ENCODE peak calls at places on chromosomes 5 and 9, in nine cellular contexts. V is stimulated activated CD4-positive, alpha-beta T cell treated with anti-CD3 and anti-CD28 coated beads, TNF-alpha, amount 100 ng/mL, for 1 hour; G is left ventricle myocardium inferior; H is AG10803; I is OCI-LY7; Y is NCI-H146; C is fibroblast of lung; D is COR-L47; J is iPS-NIHi11. L is an unnamed sample.

GRCh38 chr5:175384724-175385552 is 59.0 kb downstream of the DRD1 start:
- DNase-seq in V (no peak), G (no peak), H (no peak), I (no peak), Y (peak), C (peak), D (no peak), J (no peak), L (peak)

GRCh38 chr9:136787690-136788400 is 3.3 kb upstream of the TMEM141 start:
- DNase-seq in V (peak), G (peak), H (peak), I (peak), Y (peak), C (peak), D (peak), J (peak), L (peak)

GRCh38 chr9:97411789-97412627 is at the start of gene TDRD7:
- DNase-seq in V (peak), G (peak), H (peak), I (peak), Y (peak), C (peak), D (peak), J (peak), L (peak)

GRCh38 chr5:1800470-1801060 is 642 bp upstream of the NDUFS6 start:
- DNase-seq in V (no peak), G (no peak), H (no peak), I (no peak), Y (peak), C (peak), D (no peak), J (no peak), L (peak)

GRCh38 chr5:169265888-169266287 is 35.1 kb downstream of the SLIT3 start:
- DNase-seq in V (no peak), G (no peak), H (no peak), I (no peak), Y (no peak), C (no peak), D (no peak), J (peak), L (no peak)

GRCh38 chr5:116494784-116495480 is 79.7 kb downstream of the SEMA6A start:
- DNase-seq in V (no peak), G (no peak), H (no peak), I (peak), Y (peak), C (peak), D (no peak), J (peak), L (peak)

GRCh38 chr9:101311759-101312420 is 72.9 kb downstream of the BAAT start:
- DNase-seq in V (no peak), G (no peak), H (peak), I (peak), Y (peak), C (peak), D (peak), J (peak), L (peak)

GRCh38 chr5:138469540-138470321 is 4.5 kb downstream of the EGR1 start:
- DNase-seq in V (peak), G (no peak), H (peak), I (no peak), Y (no peak), C (peak), D (no peak), J (no peak), L (no peak)

GRCh38 chr5:30690931-30691330 is 502.6 kb upstream of the CDH6 start:
- DNase-seq in V (no peak), G (no peak), H (no peak), I (no peak), Y (peak), C (no peak), D (no peak), J (no peak), L (no peak)

GRCh38 chr9:27726244-27727141 is 153.2 kb upstream of the C9orf72 start:
- DNase-seq in V (no peak), G (peak), H (peak), I (peak), Y (peak), C (peak), D (peak), J (peak), L (peak)

GRCh38 chr9:78986446-78986845 is 585.3 kb upstream of the TLE4 start:
- DNase-seq in V (no peak), G (no peak), H (peak), I (no peak), Y (no peak), C (peak), D (no peak), J (no peak), L (no peak)

GRCh38 chr5:154401355-154401754 is 44.4 kb upstream of the SAP30L start:
- DNase-seq in V (no peak), G (no peak), H (no peak), I (no peak), Y (peak), C (no peak), D (no peak), J (no peak), L (no peak)

GRCh38 chr5:126938461-126938860 is 91.9 kb downstream of the MARCHF3 start:
- DNase-seq in V (no peak), G (no peak), H (peak), I (no peak), Y (no peak), C (peak), D (no peak), J (no peak), L (no peak)

GRCh38 chr9:115289757-115290208 is 171.8 kb upstream of the TNC start:
- DNase-seq in V (no peak), G (no peak), H (peak), I (no peak), Y (no peak), C (peak), D (no peak), J (no peak), L (no peak)

L was measured in NCI-H345.